ENCODE peak calls at places on chromosomes 12 and 14, in six cellular contexts. One of them, this sample, is unnamed.

GRCh38 chr14:60722163-60722835 is 1.9 kb downstream of the SIX4 start:
- DNase-seq in GM23338: peak; percentile 88
- DNase-seq in activated CD4-positive, CD25-positive, alpha-beta regulatory T cell: no peak
- DNase-seq in fibroblast of mammary gland: peak; percentile 64
- DNase-seq in AG04449: no peak
- DNase-seq in kidney tubule cell: peak; percentile 66
- DNase-seq in this sample: peak; percentile 97

GRCh38 chr14:102838531-102838930 is 61.3 kb downstream of the TRAF3 start:
- DNase-seq in kidney tubule cell: no peak
- DNase-seq in AG04449: no peak
- DNase-seq in GM23338: peak; percentile 62
- DNase-seq in fibroblast of mammary gland: no peak
- DNase-seq in activated CD4-positive, CD25-positive, alpha-beta regulatory T cell: no peak
- DNase-seq in this sample: no peak

GRCh38 chr14:104743461-104744380 is 9.2 kb upstream of the SIVA1 start:
- DNase-seq in fibroblast of mammary gland: peak; percentile 23
- DNase-seq in AG04449: no peak
- DNase-seq in kidney tubule cell: peak; percentile 45
- DNase-seq in activated CD4-positive, CD25-positive, alpha-beta regulatory T cell: no peak
- DNase-seq in GM23338: no peak
- DNase-seq in this sample: no peak

GRCh38 chr12:110002691-110003515 is 3.7 kb downstream of the ANKRD13A start:
- DNase-seq in activated CD4-positive, CD25-positive, alpha-beta regulatory T cell: no peak
- DNase-seq in kidney tubule cell: peak; percentile 79
- DNase-seq in GM23338: no peak
- DNase-seq in fibroblast of mammary gland: peak; percentile 49
- DNase-seq in AG04449: no peak
- DNase-seq in this sample: no peak

GRCh38 chr14:59918824-59919581 is 941 bp upstream of the LRRC9 start:
- DNase-seq in kidney tubule cell: peak; percentile 32
- DNase-seq in GM23338: peak; percentile 43
- DNase-seq in activated CD4-positive, CD25-positive, alpha-beta regulatory T cell: no peak
- DNase-seq in fibroblast of mammary gland: peak; percentile 49
- DNase-seq in AG04449: no peak
- DNase-seq in this sample: no peak

GRCh38 chr14:103099081-103099732 is 4.7 kb downstream of the EXOC3L4 start:
- DNase-seq in AG04449: no peak
- DNase-seq in fibroblast of mammary gland: no peak
- DNase-seq in activated CD4-positive, CD25-positive, alpha-beta regulatory T cell: no peak
- DNase-seq in kidney tubule cell: no peak
- DNase-seq in GM23338: no peak
- DNase-seq in this sample: no peak

GRCh38 chr12:120833849-120834248 is 70.3 kb downstream of the SPPL3 start:
- DNase-seq in GM23338: no peak
- DNase-seq in kidney tubule cell: peak; percentile 17
- DNase-seq in activated CD4-positive, CD25-positive, alpha-beta regulatory T cell: no peak
- DNase-seq in AG04449: no peak
- DNase-seq in fibroblast of mammary gland: peak; percentile 70
- DNase-seq in this sample: no peak

GRCh38 chr14:61477845-61478438 is 156.6 kb downstream of the PRKCH start:
- DNase-seq in kidney tubule cell: peak; percentile 75
- DNase-seq in GM23338: no peak
- DNase-seq in fibroblast of mammary gland: peak; percentile 55
- DNase-seq in AG04449: no peak
- DNase-seq in activated CD4-positive, CD25-positive, alpha-beta regulatory T cell: no peak
- DNase-seq in this sample: peak; percentile 84

GRCh38 chr12:121061831-121062230 is 22.8 kb upstream of the OASL start:
- DNase-seq in kidney tubule cell: no peak
- DNase-seq in AG04449: no peak
- DNase-seq in activated CD4-positive, CD25-positive, alpha-beta regulatory T cell: no peak
- DNase-seq in GM23338: no peak
- DNase-seq in fibroblast of mammary gland: peak; percentile 23
- DNase-seq in this sample: no peak

GRCh38 chr14:95388699-95389098 is 69.0 kb upstream of the CLMN start:
- DNase-seq in kidney tubule cell: peak; percentile 32
- DNase-seq in GM23338: no peak
- DNase-seq in activated CD4-positive, CD25-positive, alpha-beta regulatory T cell: no peak
- DNase-seq in AG04449: no peak
- DNase-seq in fibroblast of mammary gland: peak; percentile 80
- DNase-seq in this sample: no peak

GRCh38 chr12:30794591-30795409 is 40.0 kb upstream of the CAPRIN2 start:
- DNase-seq in fibroblast of mammary gland: peak; percentile 86
- DNase-seq in AG04449: no peak
- DNase-seq in GM23338: peak; percentile 77
- DNase-seq in activated CD4-positive, CD25-positive, alpha-beta regulatory T cell: no peak
- DNase-seq in kidney tubule cell: peak; percentile 92
- DNase-seq in this sample: no peak

GRCh38 chr14:52998376-52999010 is 47.6 kb upstream of the FERMT2 start:
- DNase-seq in fibroblast of mammary gland: peak; percentile 92
- DNase-seq in GM23338: no peak
- DNase-seq in kidney tubule cell: no peak
- DNase-seq in AG04449: peak; percentile 45
- DNase-seq in activated CD4-positive, CD25-positive, alpha-beta regulatory T cell: no peak
- DNase-seq in this sample: no peak

GRCh38 chr14:32077081-32078029 is at the start of gene ARHGAP5:
- DNase-seq in kidney tubule cell: no peak
- DNase-seq in fibroblast of mammary gland: peak; percentile 30
- DNase-seq in activated CD4-positive, CD25-positive, alpha-beta regulatory T cell: peak; percentile 66
- DNase-seq in AG04449: no peak
- DNase-seq in GM23338: peak; percentile 81
- DNase-seq in this sample: peak; percentile 76

GRCh38 chr12:3416159-3416558 is 74.8 kb upstream of the PRMT8 start:
- DNase-seq in AG04449: no peak
- DNase-seq in kidney tubule cell: no peak
- DNase-seq in activated CD4-positive, CD25-positive, alpha-beta regulatory T cell: no peak
- DNase-seq in GM23338: peak; percentile 28
- DNase-seq in fibroblast of mammary gland: no peak
- DNase-seq in this sample: no peak

GRCh38 chr12:93314177-93314497 is 63.6 kb upstream of the NUDT4 start:
- DNase-seq in activated CD4-positive, CD25-positive, alpha-beta regulatory T cell: no peak
- DNase-seq in fibroblast of mammary gland: no peak
- DNase-seq in AG04449: no peak
- DNase-seq in kidney tubule cell: no peak
- DNase-seq in GM23338: no peak
- DNase-seq in this sample: no peak

GRCh38 chr12:93102744-93103143 is 173.6 kb upstream of the EEA1 start:
- DNase-seq in activated CD4-positive, CD25-positive, alpha-beta regulatory T cell: no peak
- DNase-seq in GM23338: no peak
- DNase-seq in kidney tubule cell: no peak
- DNase-seq in fibroblast of mammary gland: no peak
- DNase-seq in AG04449: no peak
- DNase-seq in this sample: no peak

GRCh38 chr12:71439613-71440392 is at the start of gene LGR5:
- DNase-seq in kidney tubule cell: peak; percentile 20
- DNase-seq in fibroblast of mammary gland: no peak
- DNase-seq in AG04449: no peak
- DNase-seq in GM23338: peak; percentile 73
- DNase-seq in activated CD4-positive, CD25-positive, alpha-beta regulatory T cell: no peak
- DNase-seq in this sample: no peak

GRCh38 chr14:23146423-23146910 is 27.4 kb upstream of the CEBPE start:
- DNase-seq in GM23338: no peak
- DNase-seq in fibroblast of mammary gland: no peak
- DNase-seq in kidney tubule cell: no peak
- DNase-seq in activated CD4-positive, CD25-positive, alpha-beta regulatory T cell: no peak
- DNase-seq in AG04449: no peak
- DNase-seq in this sample: no peak

GRCh38 chr14:37585971-37586759 is 8.9 kb downstream of the FOXA1 start:
- DNase-seq in AG04449: no peak
- DNase-seq in fibroblast of mammary gland: no peak
- DNase-seq in activated CD4-positive, CD25-positive, alpha-beta regulatory T cell: no peak
- DNase-seq in kidney tubule cell: no peak
- DNase-seq in GM23338: peak; percentile 52
- DNase-seq in this sample: no peak

GRCh38 chr14:65231286-65231980 is 129.1 kb upstream of the MAX start:
- DNase-seq in AG04449: no peak
- DNase-seq in activated CD4-positive, CD25-positive, alpha-beta regulatory T cell: no peak
- DNase-seq in kidney tubule cell: peak; percentile 78
- DNase-seq in GM23338: no peak
- DNase-seq in fibroblast of mammary gland: no peak
- DNase-seq in this sample: no peak

GRCh38 chr14:30996892-30997659 is 28.4 kb upstream of the AP4S1 start:
- DNase-seq in activated CD4-positive, CD25-positive, alpha-beta regulatory T cell: no peak
- DNase-seq in AG04449: no peak
- DNase-seq in fibroblast of mammary gland: no peak
- DNase-seq in GM23338: peak; percentile 36
- DNase-seq in kidney tubule cell: no peak
- DNase-seq in this sample: no peak

GRCh38 chr12:125538800-125539199 is 473.6 kb downstream of the AACS start:
- DNase-seq in fibroblast of mammary gland: no peak
- DNase-seq in AG04449: no peak
- DNase-seq in GM23338: no peak
- DNase-seq in kidney tubule cell: no peak
- DNase-seq in activated CD4-positive, CD25-positive, alpha-beta regulatory T cell: no peak
- DNase-seq in this sample: no peak

GRCh38 chr12:106978035-106978800 is 8.7 kb downstream of the MTERF2 start:
- DNase-seq in AG04449: no peak
- DNase-seq in fibroblast of mammary gland: peak; percentile 47
- DNase-seq in kidney tubule cell: peak; percentile 31
- DNase-seq in activated CD4-positive, CD25-positive, alpha-beta regulatory T cell: no peak
- DNase-seq in GM23338: no peak
- DNase-seq in this sample: no peak

GRCh38 chr12:15575797-15576560 is 213.2 kb downstream of the EPS8 start:
- DNase-seq in AG04449: no peak
- DNase-seq in kidney tubule cell: no peak
- DNase-seq in fibroblast of mammary gland: no peak
- DNase-seq in GM23338: no peak
- DNase-seq in activated CD4-positive, CD25-positive, alpha-beta regulatory T cell: no peak
- DNase-seq in this sample: no peak

GRCh38 chr12:96237465-96238077 is 43.4 kb downstream of the ELK3 start:
- DNase-seq in AG04449: peak; percentile 85
- DNase-seq in kidney tubule cell: peak; percentile 50
- DNase-seq in GM23338: no peak
- DNase-seq in activated CD4-positive, CD25-positive, alpha-beta regulatory T cell: no peak
- DNase-seq in fibroblast of mammary gland: peak; percentile 98
- DNase-seq in this sample: peak; percentile 48

GRCh38 chr12:52247622-52248540 is 14.8 kb downstream of the KRT7 start:
- DNase-seq in fibroblast of mammary gland: no peak
- DNase-seq in AG04449: no peak
- DNase-seq in GM23338: no peak
- DNase-seq in kidney tubule cell: peak; percentile 41
- DNase-seq in activated CD4-positive, CD25-positive, alpha-beta regulatory T cell: no peak
- DNase-seq in this sample: no peak

GRCh38 chr14:105155681-105156413 is 12.7 kb downstream of the JAG2 start:
- DNase-seq in fibroblast of mammary gland: no peak
- DNase-seq in GM23338: peak; percentile 40
- DNase-seq in AG04449: no peak
- DNase-seq in activated CD4-positive, CD25-positive, alpha-beta regulatory T cell: no peak
- DNase-seq in kidney tubule cell: no peak
- DNase-seq in this sample: no peak

GRCh38 chr12:52263761-52264434 is 10.5 kb upstream of the KRT86 start:
- DNase-seq in AG04449: no peak
- DNase-seq in fibroblast of mammary gland: no peak
- DNase-seq in activated CD4-positive, CD25-positive, alpha-beta regulatory T cell: no peak
- DNase-seq in GM23338: no peak
- DNase-seq in kidney tubule cell: no peak
- DNase-seq in this sample: no peak

GRCh38 chr14:89550761-89551283 is 133.8 kb upstream of the FOXN3 start:
- DNase-seq in AG04449: no peak
- DNase-seq in activated CD4-positive, CD25-positive, alpha-beta regulatory T cell: no peak
- DNase-seq in fibroblast of mammary gland: no peak
- DNase-seq in GM23338: no peak
- DNase-seq in kidney tubule cell: no peak
- DNase-seq in this sample: no peak

GRCh38 chr14:69101331-69101826 is 51.5 kb downstream of the DCAF5 start:
- DNase-seq in kidney tubule cell: peak; percentile 82
- DNase-seq in GM23338: peak; percentile 64
- DNase-seq in activated CD4-positive, CD25-positive, alpha-beta regulatory T cell: no peak
- DNase-seq in fibroblast of mammary gland: peak; percentile 95
- DNase-seq in AG04449: peak; percentile 42
- DNase-seq in this sample: peak; percentile 48

GRCh38 chr14:72416892-72417291 is 477.0 kb downstream of the DPF3 start:
- DNase-seq in GM23338: no peak
- DNase-seq in AG04449: no peak
- DNase-seq in kidney tubule cell: peak; percentile 76
- DNase-seq in fibroblast of mammary gland: no peak
- DNase-seq in activated CD4-positive, CD25-positive, alpha-beta regulatory T cell: no peak
- DNase-seq in this sample: peak; percentile 79

GRCh38 chr12:2752676-2753371 is 41.9 kb upstream of the FKBP4 start:
- DNase-seq in fibroblast of mammary gland: peak; percentile 53
- DNase-seq in kidney tubule cell: peak; percentile 67
- DNase-seq in AG04449: no peak
- DNase-seq in GM23338: peak; percentile 93
- DNase-seq in activated CD4-positive, CD25-positive, alpha-beta regulatory T cell: peak; percentile 41
- DNase-seq in this sample: peak; percentile 68

GRCh38 chr14:74574092-74574438 is 38.0 kb downstream of the LTBP2 start:
- DNase-seq in fibroblast of mammary gland: no peak
- DNase-seq in kidney tubule cell: no peak
- DNase-seq in activated CD4-positive, CD25-positive, alpha-beta regulatory T cell: no peak
- DNase-seq in AG04449: no peak
- DNase-seq in GM23338: no peak
- DNase-seq in this sample: no peak

GRCh38 chr12:108106599-108106998 is 22.5 kb upstream of the WSCD2 start:
- DNase-seq in fibroblast of mammary gland: no peak
- DNase-seq in activated CD4-positive, CD25-positive, alpha-beta regulatory T cell: no peak
- DNase-seq in AG04449: no peak
- DNase-seq in GM23338: no peak
- DNase-seq in kidney tubule cell: no peak
- DNase-seq in this sample: no peak

GRCh38 chr14:32509632-32510187 is 180.6 kb downstream of the AKAP6 start:
- DNase-seq in kidney tubule cell: peak; percentile 68
- DNase-seq in activated CD4-positive, CD25-positive, alpha-beta regulatory T cell: no peak
- DNase-seq in fibroblast of mammary gland: peak; percentile 85
- DNase-seq in GM23338: no peak
- DNase-seq in AG04449: peak; percentile 99
- DNase-seq in this sample: no peak

GRCh38 chr12:66683822-66684221 is 4.9 kb upstream of the GRIP1 start:
- DNase-seq in kidney tubule cell: no peak
- DNase-seq in GM23338: no peak
- DNase-seq in fibroblast of mammary gland: no peak
- DNase-seq in AG04449: no peak
- DNase-seq in activated CD4-positive, CD25-positive, alpha-beta regulatory T cell: no peak
- DNase-seq in this sample: no peak

GRCh38 chr12:47226199-47226598 is 146.4 kb upstream of the AMIGO2 start:
- DNase-seq in kidney tubule cell: no peak
- DNase-seq in fibroblast of mammary gland: no peak
- DNase-seq in GM23338: peak; percentile 41
- DNase-seq in activated CD4-positive, CD25-positive, alpha-beta regulatory T cell: no peak
- DNase-seq in AG04449: no peak
- DNase-seq in this sample: peak; percentile 61

GRCh38 chr12:82687020-82687951 is 580 bp downstream of the TMTC2 start:
- DNase-seq in GM23338: peak; percentile 81
- DNase-seq in kidney tubule cell: peak; percentile 68
- DNase-seq in activated CD4-positive, CD25-positive, alpha-beta regulatory T cell: peak; percentile 27
- DNase-seq in fibroblast of mammary gland: peak; percentile 18
- DNase-seq in AG04449: no peak
- DNase-seq in this sample: peak; percentile 80

This sample was measured in Karpas-422.